ENCODE peak calls at places on chromosomes 16 and 17, in seven cellular contexts. One of them, this sample, is unnamed.

GRCh38 chr17:31398381-31399275 is 7.2 kb downstream of the RAB11FIP4 start:
- DNase-seq in nephron progenitor cell: no peak
- DNase-seq in WERI-Rb-1: no peak
- DNase-seq in fibroblast of pulmonary artery: no peak
- DNase-seq in neural crest cell: no peak
- DNase-seq in upper lobe of right lung: peak; percentile 49
- DNase-seq in lung: no peak
- DNase-seq in this sample: peak; percentile 75

GRCh38 chr17:43840814-43841213 is 6.2 kb upstream of the CD300LG start:
- DNase-seq in upper lobe of right lung: no peak
- DNase-seq in fibroblast of pulmonary artery: peak; percentile 69
- DNase-seq in neural crest cell: no peak
- DNase-seq in WERI-Rb-1: peak; percentile 49
- DNase-seq in nephron progenitor cell: no peak
- DNase-seq in lung: no peak
- DNase-seq in this sample: no peak

GRCh38 chr17:17682737-17683675 is 1.7 kb downstream of the RAI1 start:
- DNase-seq in fibroblast of pulmonary artery: peak; percentile 88
- DNase-seq in neural crest cell: peak; percentile 61
- DNase-seq in WERI-Rb-1: peak; percentile 69
- DNase-seq in nephron progenitor cell: peak; percentile 81
- DNase-seq in upper lobe of right lung: peak; percentile 88
- DNase-seq in lung: peak; percentile 69
- DNase-seq in this sample: no peak

GRCh38 chr16:2783581-2784375 is 3.6 kb downstream of the PRSS33 start:
- DNase-seq in upper lobe of right lung: peak; percentile 48
- DNase-seq in lung: no peak
- DNase-seq in fibroblast of pulmonary artery: no peak
- DNase-seq in neural crest cell: no peak
- DNase-seq in nephron progenitor cell: no peak
- DNase-seq in WERI-Rb-1: no peak
- DNase-seq in this sample: peak; percentile 82

GRCh38 chr17:34163681-34164080 is 91.4 kb upstream of the CCL2 start:
- DNase-seq in nephron progenitor cell: no peak
- DNase-seq in lung: no peak
- DNase-seq in upper lobe of right lung: no peak
- DNase-seq in neural crest cell: no peak
- DNase-seq in WERI-Rb-1: peak; percentile 19
- DNase-seq in fibroblast of pulmonary artery: peak; percentile 29
- DNase-seq in this sample: no peak

GRCh38 chr17:40323731-40324650 is 15.0 kb downstream of the RARA start:
- DNase-seq in lung: peak; percentile 68
- DNase-seq in WERI-Rb-1: no peak
- DNase-seq in nephron progenitor cell: no peak
- DNase-seq in upper lobe of right lung: no peak
- DNase-seq in fibroblast of pulmonary artery: peak; percentile 81
- DNase-seq in neural crest cell: no peak
- DNase-seq in this sample: peak; percentile 60

GRCh38 chr17:27980035-27980434 is 62.4 kb upstream of the NLK start:
- DNase-seq in WERI-Rb-1: no peak
- DNase-seq in fibroblast of pulmonary artery: peak; percentile 98
- DNase-seq in upper lobe of right lung: no peak
- DNase-seq in nephron progenitor cell: no peak
- DNase-seq in lung: no peak
- DNase-seq in neural crest cell: no peak
- DNase-seq in this sample: no peak

GRCh38 chr16:80511824-80512223 is 29.0 kb upstream of the DYNLRB2 start:
- DNase-seq in fibroblast of pulmonary artery: no peak
- DNase-seq in lung: no peak
- DNase-seq in nephron progenitor cell: no peak
- DNase-seq in WERI-Rb-1: no peak
- DNase-seq in neural crest cell: no peak
- DNase-seq in upper lobe of right lung: no peak
- DNase-seq in this sample: no peak

GRCh38 chr16:6274366-6274765 is 1058.3 kb upstream of the RBFOX1 start:
- DNase-seq in neural crest cell: no peak
- DNase-seq in lung: no peak
- DNase-seq in WERI-Rb-1: no peak
- DNase-seq in nephron progenitor cell: no peak
- DNase-seq in upper lobe of right lung: no peak
- DNase-seq in fibroblast of pulmonary artery: peak; percentile 11
- DNase-seq in this sample: no peak

GRCh38 chr16:678209-678857 is 1.9 kb upstream of the STUB1 start:
- DNase-seq in fibroblast of pulmonary artery: no peak
- DNase-seq in lung: no peak
- DNase-seq in neural crest cell: no peak
- DNase-seq in WERI-Rb-1: no peak
- DNase-seq in upper lobe of right lung: no peak
- DNase-seq in nephron progenitor cell: no peak
- DNase-seq in this sample: no peak

GRCh38 chr17:38749222-38750043 is 1.3 kb upstream of the PCGF2 start:
- DNase-seq in neural crest cell: peak; percentile 67
- DNase-seq in lung: peak; percentile 87
- DNase-seq in fibroblast of pulmonary artery: peak; percentile 62
- DNase-seq in nephron progenitor cell: peak; percentile 80
- DNase-seq in WERI-Rb-1: peak; percentile 90
- DNase-seq in upper lobe of right lung: peak; percentile 94
- DNase-seq in this sample: no peak

GRCh38 chr17:75654176-75654575 is 12.8 kb downstream of the RECQL5 start:
- DNase-seq in fibroblast of pulmonary artery: peak; percentile 46
- DNase-seq in lung: no peak
- DNase-seq in upper lobe of right lung: no peak
- DNase-seq in WERI-Rb-1: no peak
- DNase-seq in neural crest cell: no peak
- DNase-seq in nephron progenitor cell: no peak
- DNase-seq in this sample: no peak

GRCh38 chr17:58265902-58266875 is 14.5 kb downstream of the MPO start:
- DNase-seq in nephron progenitor cell: no peak
- DNase-seq in lung: no peak
- DNase-seq in fibroblast of pulmonary artery: no peak
- DNase-seq in WERI-Rb-1: no peak
- DNase-seq in neural crest cell: no peak
- DNase-seq in upper lobe of right lung: peak; percentile 12
- DNase-seq in this sample: peak; percentile 30

GRCh38 chr17:58267347-58268324 is 13.1 kb downstream of the MPO start:
- DNase-seq in neural crest cell: no peak
- DNase-seq in WERI-Rb-1: no peak
- DNase-seq in lung: no peak
- DNase-seq in fibroblast of pulmonary artery: no peak
- DNase-seq in upper lobe of right lung: peak; percentile 43
- DNase-seq in nephron progenitor cell: no peak
- DNase-seq in this sample: peak; percentile 81

GRCh38 chr17:58264407-58265103 is 16.2 kb downstream of the MPO start:
- DNase-seq in lung: no peak
- DNase-seq in WERI-Rb-1: no peak
- DNase-seq in fibroblast of pulmonary artery: no peak
- DNase-seq in upper lobe of right lung: no peak
- DNase-seq in neural crest cell: no peak
- DNase-seq in nephron progenitor cell: no peak
- DNase-seq in this sample: no peak

GRCh38 chr17:58263773-58264172 is 17.0 kb downstream of the MPO start:
- DNase-seq in neural crest cell: no peak
- DNase-seq in upper lobe of right lung: no peak
- DNase-seq in WERI-Rb-1: no peak
- DNase-seq in nephron progenitor cell: no peak
- DNase-seq in fibroblast of pulmonary artery: no peak
- DNase-seq in lung: peak; percentile 19
- DNase-seq in this sample: no peak

GRCh38 chr17:58265266-58265665 is 15.5 kb downstream of the MPO start:
- DNase-seq in neural crest cell: no peak
- DNase-seq in fibroblast of pulmonary artery: no peak
- DNase-seq in lung: no peak
- DNase-seq in nephron progenitor cell: no peak
- DNase-seq in upper lobe of right lung: no peak
- DNase-seq in WERI-Rb-1: no peak
- DNase-seq in this sample: no peak
- TF ChIP-seq CTCF in neural crest cell: no peak
- TF ChIP-seq CTCF in fibroblast of pulmonary artery: no peak
- TF ChIP-seq CTCF in lung: no peak
- TF ChIP-seq CTCF in nephron progenitor cell: no peak
- TF ChIP-seq CTCF in upper lobe of right lung: no peak
- TF ChIP-seq CTCF in WERI-Rb-1: no peak
- TF ChIP-seq CTCF in this sample: no peak

GRCh38 chr17:4105232-4105631 is 37.6 kb downstream of the ZZEF1 start:
- DNase-seq in WERI-Rb-1: no peak
- DNase-seq in fibroblast of pulmonary artery: no peak
- DNase-seq in neural crest cell: no peak
- DNase-seq in upper lobe of right lung: no peak
- DNase-seq in lung: no peak
- DNase-seq in nephron progenitor cell: no peak
- DNase-seq in this sample: no peak
- TF ChIP-seq CTCF in WERI-Rb-1: no peak
- TF ChIP-seq CTCF in fibroblast of pulmonary artery: no peak
- TF ChIP-seq CTCF in neural crest cell: no peak
- TF ChIP-seq CTCF in upper lobe of right lung: no peak
- TF ChIP-seq CTCF in lung: no peak
- TF ChIP-seq CTCF in nephron progenitor cell: no peak
- TF ChIP-seq CTCF in this sample: no peak

GRCh38 chr17:81080056-81080455 is 45.1 kb downstream of the BAIAP2 start:
- DNase-seq in WERI-Rb-1: no peak
- DNase-seq in neural crest cell: no peak
- DNase-seq in nephron progenitor cell: no peak
- DNase-seq in fibroblast of pulmonary artery: no peak
- DNase-seq in lung: no peak
- DNase-seq in upper lobe of right lung: no peak
- DNase-seq in this sample: no peak

GRCh38 chr17:81083125-81083765 is 48.3 kb downstream of the BAIAP2 start:
- DNase-seq in upper lobe of right lung: peak; percentile 88
- DNase-seq in lung: peak; percentile 79
- DNase-seq in fibroblast of pulmonary artery: no peak
- DNase-seq in WERI-Rb-1: no peak
- DNase-seq in nephron progenitor cell: peak; percentile 63
- DNase-seq in neural crest cell: no peak
- DNase-seq in this sample: no peak

GRCh38 chr17:81081217-81081616 is 46.3 kb downstream of the BAIAP2 start:
- DNase-seq in fibroblast of pulmonary artery: no peak
- DNase-seq in lung: no peak
- DNase-seq in WERI-Rb-1: no peak
- DNase-seq in neural crest cell: no peak
- DNase-seq in upper lobe of right lung: no peak
- DNase-seq in nephron progenitor cell: no peak
- DNase-seq in this sample: no peak

GRCh38 chr17:81081619-81082176 is 46.7 kb downstream of the BAIAP2 start:
- DNase-seq in fibroblast of pulmonary artery: no peak
- DNase-seq in nephron progenitor cell: no peak
- DNase-seq in neural crest cell: no peak
- DNase-seq in upper lobe of right lung: no peak
- DNase-seq in lung: no peak
- DNase-seq in WERI-Rb-1: no peak
- DNase-seq in this sample: no peak

DNA sequence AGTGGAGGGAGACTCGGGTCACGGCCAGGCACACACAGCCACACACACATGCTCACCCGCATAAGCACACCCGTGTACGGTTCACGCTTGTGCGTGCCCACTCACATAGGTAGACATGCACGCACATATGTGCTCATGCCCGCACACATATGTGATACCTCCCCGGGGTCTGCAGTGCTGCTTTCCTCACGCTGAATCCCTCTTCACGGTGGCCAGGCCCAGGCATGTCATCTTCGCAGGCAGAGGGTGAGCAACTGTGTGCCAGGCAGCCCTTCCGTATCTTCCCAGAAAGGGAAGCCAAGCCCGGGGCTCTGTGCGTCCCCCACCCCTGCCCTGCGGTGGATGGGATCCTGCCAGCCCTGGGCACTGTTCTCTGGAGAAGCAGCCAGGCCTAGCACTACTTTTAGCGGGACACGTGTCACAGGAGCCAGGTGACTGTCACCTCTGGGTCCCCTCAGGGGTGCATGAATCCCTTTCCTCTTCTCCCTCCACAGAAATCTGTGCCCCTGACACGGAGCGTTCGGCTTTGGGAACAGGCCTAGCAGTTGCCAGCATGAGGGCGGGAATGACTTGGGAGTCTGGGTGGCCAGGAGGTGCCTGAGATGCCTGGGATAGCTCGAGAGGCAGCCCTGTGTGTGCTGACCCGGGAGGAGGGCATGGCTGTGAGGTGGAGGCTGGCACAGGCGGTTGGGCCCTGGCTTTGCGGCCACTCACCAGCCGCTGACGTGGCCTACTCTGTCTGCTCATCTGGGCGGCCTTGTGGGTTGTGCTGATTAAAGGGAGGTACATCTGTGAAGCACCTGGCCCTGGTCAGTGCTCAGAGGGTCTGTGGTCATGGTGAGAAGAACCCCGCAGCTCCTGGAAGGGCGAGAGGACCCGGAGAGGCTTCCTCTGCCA is 47.5 kb downstream of the BAIAP2 start:
- DNase-seq in fibroblast of pulmonary artery: no peak
- DNase-seq in upper lobe of right lung: peak; percentile 86
- DNase-seq in lung: peak; percentile 68
- DNase-seq in WERI-Rb-1: no peak
- DNase-seq in neural crest cell: no peak
- DNase-seq in nephron progenitor cell: no peak
- DNase-seq in this sample: no peak
- TF ChIP-seq CTCF in fibroblast of pulmonary artery: no peak
- TF ChIP-seq CTCF in upper lobe of right lung: no peak
- TF ChIP-seq CTCF in lung: no peak
- TF ChIP-seq CTCF in WERI-Rb-1: no peak
- TF ChIP-seq CTCF in neural crest cell: no peak
- TF ChIP-seq CTCF in nephron progenitor cell: no peak
- TF ChIP-seq CTCF in this sample: no peak

DNA sequence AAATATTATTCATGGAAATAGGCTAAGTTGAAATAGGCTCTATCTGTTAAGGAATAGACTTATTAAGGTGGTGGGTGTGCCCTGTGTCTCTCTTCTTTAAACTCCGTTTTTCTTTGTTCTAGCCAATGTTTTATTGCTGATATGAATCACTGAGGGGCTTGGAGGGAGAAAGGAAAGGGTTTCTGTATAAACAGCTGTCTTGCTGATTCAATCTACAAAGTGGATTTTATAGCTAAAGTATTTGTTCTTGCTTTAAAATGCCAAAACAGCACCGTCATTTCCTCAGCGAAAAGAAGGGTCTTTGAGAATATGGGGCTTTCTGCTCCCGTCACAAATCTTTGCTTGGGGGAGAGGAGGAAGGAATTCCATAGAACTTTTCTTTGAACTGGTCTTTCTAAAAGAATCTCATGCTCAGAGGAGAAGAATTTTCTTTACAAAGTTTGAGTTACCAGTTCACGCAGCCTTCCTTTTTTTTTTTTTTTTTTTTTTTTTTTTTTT is 39.3 kb downstream of the MSI2 start:
- DNase-seq in fibroblast of pulmonary artery: peak; percentile 21
- DNase-seq in upper lobe of right lung: no peak
- DNase-seq in lung: no peak
- DNase-seq in neural crest cell: no peak
- DNase-seq in WERI-Rb-1: no peak
- DNase-seq in nephron progenitor cell: no peak
- DNase-seq in this sample: no peak
- TF ChIP-seq CTCF in fibroblast of pulmonary artery: no peak
- TF ChIP-seq CTCF in upper lobe of right lung: no peak
- TF ChIP-seq CTCF in lung: no peak
- TF ChIP-seq CTCF in neural crest cell: no peak
- TF ChIP-seq CTCF in WERI-Rb-1: no peak
- TF ChIP-seq CTCF in nephron progenitor cell: no peak
- TF ChIP-seq CTCF in this sample: no peak